ENCODE peak calls at places on chromosome 21, in four cellular contexts. I is psoas muscle, U is PC-3, X is esophagus squamous epithelium. R is an unnamed sample.

GRCh38 chr21:27771938-27772505 is 805.1 kb upstream of the ADAMTS5 start:
- DNase-seq in I (no peak), U (no peak), X (no peak), R (no peak)

GRCh38 chr21:42850866-42851391 is 28.4 kb downstream of the WDR4 start:
- DNase-seq in I (no peak), U (peak; percentile 17), X (no peak), R (peak; percentile 20)

GRCh38 chr21:42513151-42513984 is at the start of gene SLC37A1:
- DNase-seq in I (peak; percentile 38), U (peak; percentile 44), X (no peak), R (peak; percentile 39)

GRCh38 chr21:32167513-32167912 is 111.3 kb downstream of the MIS18A start:
- DNase-seq in I (no peak), U (no peak), X (no peak), R (no peak)

GRCh38 chr21:37984416-37984815 is 68.2 kb upstream of the KCNJ6 start:
- DNase-seq in I (no peak), U (peak; percentile 71), X (no peak), R (no peak)

GRCh38 chr21:14991957-14992356 is 72.8 kb downstream of the NRIP1 start:
- DNase-seq in I (no peak), U (no peak), X (no peak), R (no peak)

GRCh38 chr21:42567181-42567560 is 53.5 kb downstream of the SLC37A1 start:
- DNase-seq in I (no peak), U (no peak), X (no peak), R (no peak)

GRCh38 chr21:31222142-31222541 is 121.9 kb downstream of the TIAM1 start:
- DNase-seq in I (no peak), U (peak; percentile 42), X (no peak), R (no peak)

GRCh38 chr21:19420607-19421006 is 1017.0 kb upstream of the TMPRSS15 start:
- DNase-seq in I (no peak), U (no peak), X (no peak), R (no peak)

GRCh38 chr21:20592482-20592881 is 405.7 kb upstream of the NCAM2 start:
- DNase-seq in I (no peak), U (no peak), X (no peak), R (no peak)

GRCh38 chr21:38669186-38669585 is 136.5 kb upstream of the ETS2 start:
- DNase-seq in I (no peak), U (peak; percentile 56), X (no peak), R (no peak)

GRCh38 chr21:28253378-28253777 is 739.3 kb downstream of the LTN1 start:
- DNase-seq in I (no peak), U (peak; percentile 62), X (no peak), R (no peak)

GRCh38 chr21:33078907-33079582 is 9.1 kb downstream of the OLIG1 start:
- DNase-seq in I (no peak), U (peak; percentile 86), X (no peak), R (no peak)

GRCh38 chr21:16488042-16488441 is 758.3 kb downstream of the USP25 start:
- DNase-seq in I (no peak), U (no peak), X (no peak), R (no peak)

GRCh38 chr21:40120944-40121575 is 253.8 kb downstream of the PCP4 start:
- DNase-seq in I (no peak), U (peak; percentile 53), X (no peak), R (peak; percentile 26)

GRCh38 chr21:38315155-38315554 is 58.4 kb downstream of the KCNJ15 start:
- DNase-seq in I (no peak), U (no peak), X (no peak), R (no peak)

GRCh38 chr21:39660191-39660590 is 47.5 kb downstream of the B3GALT5 start:
- DNase-seq in I (no peak), U (peak; percentile 25), X (no peak), R (peak; percentile 72)

GRCh38 chr21:39082656-39083376 is 100.4 kb downstream of the PSMG1 start:
- DNase-seq in I (no peak), U (peak; percentile 45), X (no peak), R (no peak)

GRCh38 chr21:43758132-43758619 is 17.9 kb downstream of the CSTB start:
- DNase-seq in I (peak; percentile 55), U (no peak), X (no peak), R (peak; percentile 71)

GRCh38 chr21:29849735-29850176 is 90.0 kb downstream of the GRIK1 start:
- DNase-seq in I (no peak), U (peak; percentile 64), X (no peak), R (peak; percentile 47)

GRCh38 chr21:42684109-42684916 is 30.9 kb downstream of the PDE9A start:
- DNase-seq in I (no peak), U (peak; percentile 28), X (no peak), R (no peak)

GRCh38 chr21:44616591-44616926 is 4.7 kb downstream of the KRTAP10-8 start:
- DNase-seq in I (no peak), U (no peak), X (no peak), R (no peak)

GRCh38 chr21:31922881-31923280 is 50.1 kb downstream of the HUNK start:
- DNase-seq in I (no peak), U (no peak), X (no peak), R (no peak)

GRCh38 chr21:37644666-37645065 is 271.6 kb downstream of the KCNJ6 start:
- DNase-seq in I (no peak), U (no peak), X (no peak), R (no peak)

GRCh38 chr21:46247699-46248460 is 19.3 kb upstream of the LSS start:
- DNase-seq in I (no peak), U (no peak), X (no peak), R (no peak)
- H3K36me3 ChIP-seq in I (peaks cover 11% of the 10 kb centered on the region), U (peaks cover 72% of the 10 kb centered on the region), X (peaks cover 43% of the 10 kb centered on the region), R (peaks cover 90% of the 10 kb centered on the region)

DNA sequence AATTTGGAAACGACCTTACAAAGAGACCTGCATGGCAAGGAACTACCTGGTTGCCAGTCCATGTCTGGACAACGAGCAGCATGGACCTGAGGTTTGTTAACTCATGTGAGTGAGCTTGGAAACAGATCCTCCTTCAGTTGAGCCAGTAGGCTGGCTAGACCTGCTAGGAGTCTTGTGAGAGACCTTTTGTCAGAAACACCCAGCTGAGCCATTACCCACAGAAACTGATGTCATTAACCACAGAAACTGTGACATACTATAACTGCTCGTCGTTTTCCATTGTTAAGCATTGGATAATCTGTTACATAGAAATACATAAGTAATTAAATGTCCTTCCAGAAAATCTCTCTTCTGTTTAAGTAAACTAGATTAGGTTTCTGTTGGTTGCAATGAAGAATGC is 211.1 kb upstream of the C21orf91 start:
- DNase-seq in I (no peak), U (peak; percentile 10), X (no peak), R (no peak)
- H3K27ac ChIP-seq in I (no peak overlapping the region), U (no peak overlapping the region), X (no peak overlapping the region), R (no peak overlapping the region)

GRCh38 chr21:36099000-36099399 is 29.2 kb downstream of the CBR1 start:
- DNase-seq in I (no peak), U (no peak), X (no peak), R (no peak)
- H3K4me3 ChIP-seq in I (no peak overlapping the region), U (no peak overlapping the region), X (no peak overlapping the region), R (no peak overlapping the region)

DNA sequence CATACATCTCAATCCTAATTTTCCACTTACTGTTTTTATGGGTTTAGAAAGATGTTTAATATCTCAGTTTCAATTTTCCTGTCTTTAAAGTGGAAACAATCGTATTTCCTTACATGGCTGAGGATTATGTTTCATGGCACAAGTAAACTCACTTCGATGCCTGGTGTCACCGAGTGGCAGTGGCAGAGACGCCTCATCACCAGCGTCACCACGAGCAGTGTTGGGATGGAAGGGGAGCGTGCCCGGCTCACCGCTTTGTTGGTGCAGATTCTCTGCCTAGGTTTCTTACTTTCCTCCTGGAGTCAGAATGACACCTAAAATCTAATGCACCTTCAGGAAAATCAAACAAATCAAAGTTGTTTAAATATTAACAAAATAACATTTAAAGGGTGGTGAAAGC is 48.2 kb upstream of the DIP2A start:
- DNase-seq in I (peak; percentile 4), U (no peak), X (no peak), R (no peak)
- H3K36me3 ChIP-seq in I (peaks cover 12% of the 10 kb centered on the region), U (peaks cover 21% of the 10 kb centered on the region), X (no peaks in the 10 kb centered on the region), R (no peaks in the 10 kb centered on the region)

GRCh38 chr21:25897383-25897782 is 162.6 kb downstream of the GABPA start:
- DNase-seq in I (no peak), U (no peak), X (no peak), R (no peak)
- H3K27ac ChIP-seq in I (no peak overlapping the region), U (no peak overlapping the region), X (no peak overlapping the region), R (peak overlapping the region; percentile 22)

GRCh38 chr21:36485476-36485875 is 5.6 kb upstream of the CLDN14 start:
- DNase-seq in I (no peak), U (no peak), X (no peak), R (no peak)

GRCh38 chr21:36491191-36491916 is 11.4 kb upstream of the CLDN14 start:
- DNase-seq in I (no peak), U (no peak), X (no peak), R (no peak)

GRCh38 chr21:36486246-36486645 is 6.3 kb upstream of the CLDN14 start:
- DNase-seq in I (no peak), U (no peak), X (no peak), R (no peak)

GRCh38 chr21:36489103-36489785 is 9.3 kb upstream of the CLDN14 start:
- DNase-seq in I (no peak), U (no peak), X (no peak), R (no peak)

GRCh38 chr21:36487641-36488307 is 7.9 kb upstream of the CLDN14 start:
- DNase-seq in I (no peak), U (peak; percentile 92), X (no peak), R (no peak)
- H3K4me3 ChIP-seq in I (no peak overlapping the region), U (no peak overlapping the region), X (no peak overlapping the region), R (no peak overlapping the region)

GRCh38 chr21:41458121-41458520 is 32.1 kb downstream of the MX1 start:
- DNase-seq in I (no peak), U (no peak), X (no peak), R (no peak)

GRCh38 chr21:41459884-41460534 is 34.0 kb downstream of the MX1 start:
- DNase-seq in I (no peak), U (no peak), X (no peak), R (no peak)

GRCh38 chr21:41453761-41454160 is 27.7 kb downstream of the MX1 start:
- DNase-seq in I (no peak), U (no peak), X (no peak), R (no peak)

GRCh38 chr21:41460578-41461527 is 34.8 kb downstream of the MX1 start:
- DNase-seq in I (peak; percentile 72), U (peak; percentile 73), X (no peak), R (peak; percentile 65)

DNA sequence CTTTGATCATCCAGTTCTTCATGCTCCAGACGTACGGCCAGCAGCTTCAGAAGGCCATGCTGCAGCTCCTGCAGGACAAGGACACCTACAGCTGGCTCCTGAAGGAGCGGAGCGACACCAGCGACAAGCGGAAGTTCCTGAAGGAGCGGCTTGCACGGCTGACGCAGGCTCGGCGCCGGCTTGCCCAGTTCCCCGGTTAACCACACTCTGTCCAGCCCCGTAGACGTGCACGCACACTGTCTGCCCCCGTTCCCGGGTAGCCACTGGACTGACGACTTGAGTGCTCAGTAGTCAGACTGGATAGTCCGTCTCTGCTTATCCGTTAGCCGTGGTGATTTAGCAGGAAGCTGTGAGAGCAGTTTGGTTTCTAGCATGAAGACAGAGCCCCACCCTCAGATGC is 32.5 kb downstream of the MX1 start:
- DNase-seq in I (no peak), U (no peak), X (no peak), R (no peak)
- H3K36me3 ChIP-seq in I (peaks cover 2% of the 10 kb centered on the region), U (no peaks in the 10 kb centered on the region), X (peaks cover 26% of the 10 kb centered on the region), R (no peaks in the 10 kb centered on the region)

R was measured in adrenal gland.